ENCODE peak calls at places on chromosomes 7 and 10, in ten cellular contexts. F, P, Z, M, B, W, L, O, C and N are unnamed samples.
A peak's percentile ranks its signal among the peaks of the same experiment; 100 is the strongest.

GRCh38 chr10:17409170-17409733 is 45.1 kb downstream of the ST8SIA6 start:
- DNase-seq in F (no peak), O (no peak), M (peak; percentile 55), L (no peak), Z (no peak), C (no peak), W (peak; percentile 23), B (no peak), P (no peak), N (no peak)

GRCh38 chr7:2165610-2166594 is 66.8 kb downstream of the MAD1L1 start:
- DNase-seq in M (no peak), B (no peak), F (no peak), O (no peak), L (no peak), P (peak; percentile 42), W (no peak), Z (no peak), C (peak; percentile 63), N (peak; percentile 43)

GRCh38 chr7:102431617-102432298 is 1.6 kb upstream of the ORAI2 start:
- DNase-seq in F (no peak), W (peak; percentile 52), Z (no peak), O (no peak), P (peak; percentile 84), B (no peak), M (peak; percentile 17), C (no peak), L (no peak), N (no peak)

GRCh38 chr7:132614428-132615076 is 38.3 kb upstream of the PLXNA4 start:
- DNase-seq in W (no peak), O (no peak), L (peak; percentile 74), F (peak; percentile 67), B (no peak), M (peak; percentile 91), P (no peak), C (peak; percentile 75), Z (no peak), N (peak; percentile 63)

GRCh38 chr7:73397521-73397934 is 36.0 kb upstream of the FZD9 start:
- DNase-seq in M (no peak), W (no peak), P (no peak), Z (no peak), O (no peak), F (no peak), B (no peak), L (no peak), C (no peak), N (peak; percentile 62)

GRCh38 chr7:96236198-96237039 is 85.5 kb downstream of the SLC25A13 start:
- DNase-seq in F (peak; percentile 84), Z (no peak), P (no peak), L (no peak), B (peak; percentile 23), W (peak; percentile 51), O (peak; percentile 23), M (peak; percentile 60), C (peak; percentile 57), N (no peak)

GRCh38 chr10:76251773-76252617 is 820.6 kb downstream of the LRMDA start:
- DNase-seq in C (no peak), F (peak; percentile 99), O (no peak), P (no peak), M (no peak), L (peak; percentile 94), B (no peak), Z (no peak), W (peak; percentile 95), N (no peak)

GRCh38 chr10:48317321-48317990 is 11.0 kb downstream of the MAPK8 start:
- DNase-seq in P (no peak), C (no peak), W (no peak), Z (no peak), F (no peak), B (no peak), O (no peak), M (no peak), L (no peak), N (no peak)